ENCODE peak calls at places on chromosomes 12 and 14, in six cellular contexts. B is tibial artery, K is ovary, X is AG09309, J is A549, V is cardiac fibroblast. T is an unnamed sample.

GRCh38 chr12:11580125-11580751 is 69.2 kb upstream of the ETV6 start:
- DNase-seq in B (peak; percentile 78), X (peak; percentile 91), K (peak; percentile 38), J (peak; percentile 74), V (peak; percentile 79), T (peak; percentile 99)

GRCh38 chr14:92922883-92923743 is at the start of gene CHGA:
- DNase-seq in X (no peak), V (peak; percentile 28), J (peak; percentile 38), B (no peak), K (peak; percentile 76), T (peak; percentile 57)

GRCh38 chr14:89139404-89140247 is 277.4 kb downstream of the FOXN3 start:
- DNase-seq in V (no peak), B (no peak), J (no peak), K (no peak), X (no peak), T (peak; percentile 45)

GRCh38 chr14:91830777-91831176 is 36.6 kb downstream of the TC2N start:
- DNase-seq in K (no peak), B (no peak), V (no peak), X (no peak), J (no peak), T (peak; percentile 2)

GRCh38 chr12:53224268-53224896 is 7.6 kb downstream of the RARG start:
- DNase-seq in K (no peak), J (peak; percentile 50), X (no peak), V (no peak), B (peak; percentile 59), T (peak; percentile 83)

GRCh38 chr12:124506145-124506831 is 61.1 kb downstream of the NCOR2 start:
- DNase-seq in J (no peak), V (peak; percentile 72), K (peak; percentile 96), X (no peak), B (peak; percentile 87), T (no peak)

GRCh38 chr12:46559311-46559710 is 186.7 kb upstream of the SLC38A2 start:
- DNase-seq in K (no peak), J (no peak), X (peak; percentile 80), V (peak; percentile 37), B (no peak), T (peak; percentile 98)

GRCh38 chr14:22887990-22888378 is 5.0 kb downstream of the REM2 start:
- DNase-seq in B (peak; percentile 53), K (no peak), J (no peak), X (no peak), V (no peak), T (no peak)

GRCh38 chr14:61280092-61280525 is 1.0 kb downstream of the TMEM30B start:
- DNase-seq in J (no peak), K (no peak), B (no peak), V (no peak), X (no peak), T (peak; percentile 55)

GRCh38 chr12:5922500-5922899 is 22.6 kb downstream of the ANO2 start:
- DNase-seq in J (no peak), V (no peak), X (no peak), K (no peak), B (peak; percentile 34), T (no peak)

GRCh38 chr12:84070311-84070710 is 842.3 kb downstream of the SLC6A15 start:
- DNase-seq in X (peak; percentile 94), B (no peak), J (no peak), K (no peak), V (peak; percentile 58), T (no peak)

GRCh38 chr12:94596596-94596995 is 53.8 kb downstream of the TMCC3 start:
- DNase-seq in J (no peak), K (no peak), X (no peak), V (no peak), B (no peak), T (peak; percentile 54)

GRCh38 chr12:104669851-104670337 is 213.1 kb downstream of the CHST11 start:
- DNase-seq in K (peak; percentile 73), X (no peak), B (no peak), J (no peak), V (peak; percentile 27), T (peak; percentile 44)

GRCh38 chr12:25894759-25895158 is 63.7 kb upstream of the RASSF8 start:
- DNase-seq in J (no peak), V (no peak), X (no peak), K (no peak), B (no peak), T (no peak)

GRCh38 chr14:50085570-50086315 is 30.6 kb downstream of the VCPKMT start:
- DNase-seq in J (no peak), X (peak; percentile 33), K (no peak), B (no peak), V (peak; percentile 79), T (peak; percentile 79)

GRCh38 chr14:76531085-76531484 is 155.1 kb downstream of the ESRRB start:
- DNase-seq in V (no peak), X (no peak), K (no peak), J (no peak), B (no peak), T (no peak)

GRCh38 chr12:91902860-91903683 is 242.6 kb downstream of the BTG1 start:
- DNase-seq in J (peak; percentile 15), X (no peak), V (peak; percentile 72), K (no peak), B (no peak), T (peak; percentile 66)

GRCh38 chr12:59484575-59484974 is 111.3 kb upstream of the SLC16A7 start:
- DNase-seq in X (no peak), B (no peak), V (no peak), J (no peak), K (no peak), T (no peak)

GRCh38 chr12:50986961-50987737 is 34.8 kb downstream of the HIGD1C start:
- DNase-seq in J (peak; percentile 60), K (no peak), B (no peak), V (peak; percentile 73), X (no peak), T (peak; percentile 62)

GRCh38 chr12:4909734-4910501 is at the start of gene KCNA1:
- DNase-seq in X (no peak), B (no peak), K (no peak), V (peak; percentile 8), J (no peak), T (no peak)

GRCh38 chr14:42523656-42524055 is 917.0 kb downstream of the LRFN5 start:
- DNase-seq in J (no peak), K (no peak), B (no peak), V (no peak), X (no peak), T (no peak)

GRCh38 chr12:62930546-62931425 is 4.2 kb downstream of the PPM1H start:
- DNase-seq in V (peak; percentile 4), K (no peak), B (no peak), X (no peak), J (no peak), T (peak; percentile 24)

GRCh38 chr12:111607239-111607638 is 8.1 kb upstream of the ATXN2 start:
- DNase-seq in J (no peak), B (no peak), V (no peak), K (no peak), X (no peak), T (no peak)

GRCh38 chr12:9113987-9114309 is 1.8 kb downstream of the A2M start:
- DNase-seq in K (no peak), B (no peak), X (no peak), J (no peak), V (no peak), T (no peak)

GRCh38 chr12:9114946-9115345 is 773 bp downstream of the A2M start:
- DNase-seq in X (no peak), B (no peak), J (no peak), V (no peak), K (no peak), T (peak; percentile 67)

GRCh38 chr12:9118161-9118560 is 2.4 kb upstream of the A2M start:
- DNase-seq in V (no peak), K (no peak), X (no peak), J (no peak), B (peak; percentile 72), T (peak; percentile 19)

GRCh38 chr12:9113296-9113986 is 2.3 kb downstream of the A2M start:
- DNase-seq in K (no peak), X (no peak), B (no peak), J (no peak), V (no peak), T (no peak)

GRCh38 chr12:9115731-9116689 is at the start of gene A2M:
- DNase-seq in J (no peak), K (no peak), V (no peak), B (no peak), X (no peak), T (no peak)
- H3K4me3 ChIP-seq in J (no peak within 1 kb of the TSS), K (peak within 1 kb of the TSS; percentile 34), V (no peak within 1 kb of the TSS), B (peak within 1 kb of the TSS; percentile 58), X (no peak within 1 kb of the TSS), T (no peak within 1 kb of the TSS)

GRCh38 chr12:68807576-68808387 is at the start of gene MDM2:
- DNase-seq in B (peak; percentile 96), X (peak; percentile 40), J (peak; percentile 97), K (peak; percentile 96), V (peak; percentile 92), T (peak; percentile 87)

GRCh38 chr12:68808388-68809189 is 612 bp downstream of the MDM2 start:
- DNase-seq in V (peak; percentile 96), K (peak; percentile 80), J (peak; percentile 95), B (peak; percentile 89), X (peak; percentile 91), T (peak; percentile 100)

GRCh38 chr12:68804654-68805591 is 3.1 kb upstream of the MDM2 start:
- DNase-seq in J (no peak), B (no peak), K (peak; percentile 42), X (no peak), V (no peak), T (no peak)

GRCh38 chr12:68805592-68806120 is 2.3 kb upstream of the MDM2 start:
- DNase-seq in X (no peak), K (no peak), V (peak; percentile 48), B (no peak), J (no peak), T (peak; percentile 72)

GRCh38 chr12:68806488-68807237 is 1.3 kb upstream of the MDM2 start:
- DNase-seq in V (no peak), B (no peak), K (no peak), J (no peak), X (no peak), T (no peak)
- H3K4me3 ChIP-seq in V (no peak overlapping the region), B (peak overlapping the region; percentile 98), K (no peak overlapping the region), J (peak overlapping the region; percentile 88), X (no peak overlapping the region), T (no peak overlapping the region)

GRCh38 chr12:98162906-98163678 is 352.3 kb upstream of the TMPO start:
- DNase-seq in K (no peak), V (no peak), X (no peak), J (no peak), B (no peak), T (no peak)
- H3K4me3 ChIP-seq in K (no peak overlapping the region), V (no peak overlapping the region), X (no peak overlapping the region), J (no peak overlapping the region), B (no peak overlapping the region), T (no peak overlapping the region)

GRCh38 chr12:14957769-14958168 is 3.6 kb downstream of the ARHGDIB start:
- DNase-seq in B (no peak), J (no peak), X (no peak), V (peak; percentile 29), K (no peak), T (no peak)

GRCh38 chr12:14953752-14954151 is 7.6 kb downstream of the ARHGDIB start:
- DNase-seq in K (no peak), X (no peak), J (no peak), V (no peak), B (no peak), T (no peak)

GRCh38 chr12:14954269-14954668 is 7.1 kb downstream of the ARHGDIB start:
- DNase-seq in B (no peak), X (no peak), J (no peak), V (no peak), K (no peak), T (no peak)

GRCh38 chr12:14958361-14959125 is 2.9 kb downstream of the ARHGDIB start:
- DNase-seq in K (no peak), J (no peak), B (no peak), V (peak; percentile 79), X (no peak), T (no peak)

GRCh38 chr12:14955876-14956811 is 5.3 kb downstream of the ARHGDIB start:
- DNase-seq in K (no peak), V (no peak), B (no peak), X (no peak), J (no peak), T (no peak)
- H3K4me3 ChIP-seq in K (no peak overlapping the region), V (no peak overlapping the region), B (no peak overlapping the region), X (no peak overlapping the region), J (no peak overlapping the region), T (no peak overlapping the region)